ENCODE peak calls at places on chromosomes 1 and 21, in four cellular contexts. T is K562, H is HepG2, O is GM12878. J is an unnamed sample.

GRCh38 chr1:6025269-6026094 is 20.2 kb upstream of the KCNAB2 start:
- DNase-seq in O (no peak), H (no peak), T (no peak), J (no peak)

GRCh38 chr1:119083479-119083878 is 57.0 kb downstream of the WARS2 start:
- DNase-seq in O (no peak), H (no peak), T (no peak), J (no peak)

GRCh38 chr1:54792686-54793282 is 8.3 kb downstream of the TTC22 start:
- DNase-seq in T (no peak), H (no peak), O (no peak), J (no peak)

GRCh38 chr1:8382608-8383525 is 65.0 kb downstream of the SLC45A1 start:
- DNase-seq in T (no peak), O (no peak), H (no peak), J (no peak)

GRCh38 chr1:202088216-202088615 is 34.5 kb upstream of the GPR37L1 start:
- DNase-seq in H (no peak), O (no peak), T (no peak), J (peak)

GRCh38 chr1:103576065-103576464 is 4.7 kb downstream of the AMY2B start:
- DNase-seq in T (no peak), H (no peak), O (no peak), J (no peak)

GRCh38 chr1:154696001-154696400 is 88.0 kb upstream of the ADAR start:
- DNase-seq in H (no peak), O (no peak), T (no peak), J (no peak)

GRCh38 chr1:9289724-9290493 is 2.8 kb upstream of the SPSB1 start:
- DNase-seq in O (no peak), H (peak), T (no peak), J (no peak)

GRCh38 chr1:181430015-181430657 is 53.2 kb upstream of the CACNA1E start:
- DNase-seq in O (peak), T (no peak), H (no peak), J (no peak)

GRCh38 chr1:248404024-248404423 is 1.2 kb downstream of the OR2T1 start:
- DNase-seq in O (peak), T (peak), H (no peak), J (peak)

GRCh38 chr1:155834296-155834926 is 22.6 kb downstream of the GON4L start:
- DNase-seq in H (no peak), T (peak), O (no peak), J (no peak)

GRCh38 chr1:234848972-234849641 is 239.1 kb upstream of the IRF2BP2 start:
- DNase-seq in T (no peak), O (no peak), H (no peak), J (no peak)

GRCh38 chr1:226784081-226785049 is 45.3 kb upstream of the ITPKB start:
- DNase-seq in O (no peak), H (no peak), T (no peak), J (no peak)

GRCh38 chr21:32392880-32393676 is at the start of gene URB1:
- DNase-seq in T (peak), H (peak), O (peak), J (peak)

GRCh38 chr21:44885615-44886014 is 12.1 kb upstream of the PTTG1IP start:
- DNase-seq in O (no peak), H (no peak), T (no peak), J (no peak)

GRCh38 chr1:202861420-202862121 is 27.4 kb downstream of the RABIF start:
- DNase-seq in T (peak), O (no peak), H (peak), J (peak)

GRCh38 chr1:208239518-208240381 is 4.4 kb downstream of the PLXNA2 start:
- DNase-seq in O (no peak), T (no peak), H (peak), J (no peak)

GRCh38 chr1:53594391-53595180 is 135.4 kb downstream of the DMRTB1 start:
- DNase-seq in O (no peak), H (no peak), T (no peak), J (no peak)

GRCh38 chr1:85311818-85312217 is 35.4 kb upstream of the BCL10 start:
- DNase-seq in H (no peak), O (no peak), T (no peak), J (no peak)

GRCh38 chr21:32412162-32412997 is at the start of gene EVA1C:
- DNase-seq in T (peak), O (no peak), H (no peak), J (peak)

GRCh38 chr1:110476028-110476765 is 25.2 kb downstream of the PROK1 start:
- DNase-seq in H (no peak), O (no peak), T (no peak), J (no peak)

GRCh38 chr1:182676321-182676720 is 8.1 kb downstream of the RGS8 start:
- DNase-seq in O (no peak), T (no peak), H (no peak), J (no peak)

GRCh38 chr1:44390277-44390676 is 14.8 kb upstream of the RNF220 start:
- DNase-seq in H (peak), O (no peak), T (no peak), J (no peak)

GRCh38 chr1:63322248-63322943 is at the start of gene FOXD3:
- DNase-seq in T (peak), H (no peak), O (no peak), J (peak)

GRCh38 chr1:231139125-231139649 is 22.7 kb upstream of the TRIM67 start:
- DNase-seq in H (no peak), O (no peak), T (no peak), J (no peak)

GRCh38 chr1:55235722-55236121 is 20.6 kb upstream of the USP24 start:
- DNase-seq in T (no peak), H (no peak), O (no peak), J (no peak)

GRCh38 chr21:38774152-38774551 is 31.6 kb upstream of the ETS2 start:
- DNase-seq in H (no peak), O (no peak), T (no peak), J (no peak)

GRCh38 chr21:38777521-38777920 is 28.2 kb upstream of the ETS2 start:
- DNase-seq in T (no peak), O (no peak), H (no peak), J (no peak)

GRCh38 chr21:38774586-38775285 is 31.0 kb upstream of the ETS2 start:
- DNase-seq in T (no peak), O (no peak), H (no peak), J (no peak)

GRCh38 chr21:38775733-38776132 is 30.0 kb upstream of the ETS2 start:
- DNase-seq in T (no peak), O (no peak), H (no peak), J (no peak)

DNA sequence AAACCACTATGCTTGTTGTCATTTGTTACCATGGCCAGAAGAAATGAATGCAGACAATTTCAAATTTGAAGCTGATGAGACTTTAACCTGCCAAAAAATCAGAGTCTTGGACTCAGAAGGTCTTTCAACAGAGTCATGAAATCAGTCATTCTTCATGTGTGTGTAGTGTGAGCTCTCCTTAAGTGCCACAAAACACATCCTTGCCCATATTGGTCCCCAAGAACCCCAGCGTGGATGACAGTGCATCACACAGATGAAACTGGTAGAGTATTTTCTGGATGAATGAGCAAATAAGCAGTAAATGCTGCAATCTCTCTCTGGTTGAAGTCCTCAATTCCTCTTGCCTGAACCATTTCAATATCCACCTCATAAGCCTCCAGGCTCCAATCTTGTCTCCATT is 28.7 kb upstream of the ETS2 start:
- DNase-seq in T (no peak), H (no peak), O (no peak), J (no peak)
- TF ChIP-seq FOXK2 in T (no peak), H (no peak), O (no peak), J (no peak)

GRCh38 chr1:59367269-59368006 is 70.5 kb downstream of the FGGY start:
- DNase-seq in O (no peak), T (no peak), H (no peak), J (no peak)
- TF ChIP-seq FOXK2 in O (no peak), T (no peak), H (no peak), J (no peak)

GRCh38 chr1:2538376-2538775 is 8.3 kb upstream of the HES5 start:
- DNase-seq in T (no peak), H (no peak), O (no peak), J (no peak)
- TF ChIP-seq FOXK2 in T (no peak), H (no peak), O (no peak), J (no peak)

DNA sequence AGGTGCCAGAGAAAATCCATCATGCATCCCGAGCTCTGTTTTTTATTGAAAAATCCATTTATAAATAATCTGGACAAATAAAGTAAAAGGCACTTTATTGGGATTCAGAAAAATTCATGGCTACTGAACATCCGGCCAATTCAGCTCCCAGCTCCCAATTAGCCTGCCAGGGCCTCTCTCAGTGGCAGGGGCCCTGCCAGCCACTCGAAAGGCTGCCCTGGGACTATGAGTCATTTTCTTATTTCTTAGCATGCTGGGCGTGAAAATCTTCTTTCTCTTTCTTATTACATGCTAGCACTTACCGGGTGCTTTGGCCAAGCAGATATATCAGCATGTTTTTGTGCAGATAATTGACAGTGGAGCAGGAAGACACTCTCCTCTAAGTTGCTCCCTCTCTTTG is 283.3 kb downstream of the CAMTA1 start:
- DNase-seq in H (no peak), T (no peak), O (no peak), J (no peak)
- TF ChIP-seq FOXK2 in H (no peak), T (no peak), O (no peak), J (no peak)

GRCh38 chr1:164792410-164793004 is 233.5 kb downstream of the PBX1 start:
- DNase-seq in H (no peak), O (no peak), T (no peak), J (no peak)

GRCh38 chr1:164790081-164790480 is 231.1 kb downstream of the PBX1 start:
- DNase-seq in H (no peak), T (no peak), O (no peak), J (no peak)

GRCh38 chr1:164796916-164797315 is 237.9 kb downstream of the PBX1 start:
- DNase-seq in H (no peak), O (no peak), T (no peak), J (no peak)

DNA sequence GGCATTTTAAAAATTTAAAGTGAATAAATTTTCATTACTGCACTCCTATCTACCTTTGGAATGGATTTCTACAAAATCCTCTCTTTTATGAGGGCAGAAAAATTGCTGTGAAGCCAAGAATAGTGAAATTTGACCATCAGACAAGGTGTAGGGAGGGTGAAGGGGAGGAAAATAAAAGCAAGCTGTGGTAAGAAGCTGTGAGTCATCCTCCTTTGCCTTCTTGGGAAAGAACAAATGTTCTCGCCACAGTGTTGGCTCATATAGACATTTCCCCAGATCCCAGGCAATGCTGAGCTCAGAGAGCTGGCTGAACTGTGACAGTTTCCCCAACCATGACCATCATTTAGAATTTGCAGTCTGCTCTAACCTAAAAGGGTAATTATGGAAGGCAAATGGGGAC is 235.3 kb downstream of the PBX1 start:
- DNase-seq in T (no peak), H (no peak), O (no peak), J (no peak)
- TF ChIP-seq FOXK2 in T (no peak), H (no peak), O (no peak), J (no peak)

J was measured in HEK293T.